ENCODE peak calls at places on chromosomes 1 and 21, in four cellular contexts. One of them, this sample, is unnamed.

GRCh38 chr1:109891930-109892329 is 18.7 kb upstream of the CSF1 start:
- DNase-seq in SK-N-SH: no peak
- DNase-seq in GM10248: no peak
- DNase-seq in fibroblast of mammary gland: no peak
- DNase-seq in this sample: no peak

GRCh38 chr1:56954664-56955063 is 11.2 kb downstream of the C8B start:
- DNase-seq in SK-N-SH: no peak
- DNase-seq in GM10248: no peak
- DNase-seq in fibroblast of mammary gland: no peak
- DNase-seq in this sample: no peak

GRCh38 chr1:213761845-213762407 is 225.8 kb upstream of the PROX1 start:
- DNase-seq in SK-N-SH: no peak
- DNase-seq in fibroblast of mammary gland: no peak
- DNase-seq in GM10248: no peak
- DNase-seq in this sample: no peak

GRCh38 chr1:241550318-241550717 is 18.1 kb downstream of the KMO start:
- DNase-seq in fibroblast of mammary gland: no peak
- DNase-seq in GM10248: no peak
- DNase-seq in SK-N-SH: no peak
- DNase-seq in this sample: no peak

GRCh38 chr1:84366786-84367185 is 31.5 kb upstream of the DNASE2B start:
- DNase-seq in GM10248: no peak
- DNase-seq in fibroblast of mammary gland: peak
- DNase-seq in SK-N-SH: no peak
- DNase-seq in this sample: no peak

GRCh38 chr1:27138368-27138767 is 16.6 kb downstream of the SLC9A1 start:
- DNase-seq in SK-N-SH: no peak
- DNase-seq in GM10248: no peak
- DNase-seq in fibroblast of mammary gland: no peak
- DNase-seq in this sample: no peak

GRCh38 chr21:29078884-29079765 is 5.7 kb upstream of the CCT8 start:
- DNase-seq in fibroblast of mammary gland: peak
- DNase-seq in SK-N-SH: no peak
- DNase-seq in GM10248: no peak
- DNase-seq in this sample: no peak

GRCh38 chr1:227900571-227901051 is 47.1 kb downstream of the WNT9A start:
- DNase-seq in GM10248: no peak
- DNase-seq in SK-N-SH: no peak
- DNase-seq in fibroblast of mammary gland: no peak
- DNase-seq in this sample: no peak

GRCh38 chr1:53508991-53509663 is 49.9 kb downstream of the DMRTB1 start:
- DNase-seq in GM10248: no peak
- DNase-seq in fibroblast of mammary gland: peak
- DNase-seq in SK-N-SH: no peak
- DNase-seq in this sample: no peak

GRCh38 chr21:37532868-37533780 is 166.6 kb downstream of the DYRK1A start:
- DNase-seq in fibroblast of mammary gland: peak
- DNase-seq in SK-N-SH: no peak
- DNase-seq in GM10248: peak
- DNase-seq in this sample: peak

GRCh38 chr1:61082336-61083013 is at the start of gene NFIA:
- DNase-seq in fibroblast of mammary gland: peak
- DNase-seq in SK-N-SH: peak
- DNase-seq in GM10248: peak
- DNase-seq in this sample: peak

GRCh38 chr21:18810136-18810535 is 406.6 kb upstream of the TMPRSS15 start:
- DNase-seq in GM10248: no peak
- DNase-seq in fibroblast of mammary gland: no peak
- DNase-seq in SK-N-SH: no peak
- DNase-seq in this sample: no peak

GRCh38 chr1:184283999-184284398 is 102.8 kb upstream of the C1orf21 start:
- DNase-seq in GM10248: no peak
- DNase-seq in fibroblast of mammary gland: peak
- DNase-seq in SK-N-SH: no peak
- DNase-seq in this sample: no peak

GRCh38 chr1:11882814-11883538 is 24.2 kb upstream of the NPPB start:
- DNase-seq in SK-N-SH: peak
- DNase-seq in GM10248: no peak
- DNase-seq in fibroblast of mammary gland: no peak
- DNase-seq in this sample: no peak

GRCh38 chr1:234537236-234537635 is 58.3 kb upstream of the TARBP1 start:
- DNase-seq in SK-N-SH: no peak
- DNase-seq in GM10248: no peak
- DNase-seq in fibroblast of mammary gland: no peak
- DNase-seq in this sample: no peak

GRCh38 chr1:235415008-235415904 is 48.0 kb downstream of the TBCE start:
- DNase-seq in GM10248: peak
- DNase-seq in SK-N-SH: peak
- DNase-seq in fibroblast of mammary gland: peak
- DNase-seq in this sample: peak

GRCh38 chr1:228149341-228150020 is at the start of gene GJC2:
- DNase-seq in fibroblast of mammary gland: no peak
- DNase-seq in SK-N-SH: peak
- DNase-seq in GM10248: no peak
- DNase-seq in this sample: no peak

GRCh38 chr1:202952818-202953217 is 5.3 kb downstream of the ADIPOR1 start:
- DNase-seq in GM10248: no peak
- DNase-seq in fibroblast of mammary gland: peak
- DNase-seq in SK-N-SH: no peak
- DNase-seq in this sample: no peak

This sample was measured in HCT116.